ENCODE peak calls at places on chromosomes 5 and 9, in ten cellular contexts. P is IMR-90, S is lower leg skin, U is gastrocnemius medialis, F is H54, K is A549, J is spleen, M is uterus, B is Peyer's patch, N is HCT116. Y is an unnamed sample.
A peak's percentile ranks its signal among the peaks of the same experiment; 100 is the strongest.

GRCh38 chr9:119117409-119117808 is 251.8 kb downstream of the BRINP1 start:
- DNase-seq in P (no peak), S (no peak), U (no peak), F (no peak), K (no peak), J (no peak), M (no peak), B (no peak), N (no peak), Y (no peak)

GRCh38 chr9:130523921-130524320 is 55.5 kb upstream of the FUBP3 start:
- DNase-seq in P (no peak), S (no peak), U (no peak), F (no peak), K (no peak), J (no peak), M (no peak), B (no peak), N (no peak), Y (no peak)

GRCh38 chr5:64364426-64364825 is 141.4 kb upstream of the RGS7BP start:
- DNase-seq in P (no peak), S (no peak), U (no peak), F (no peak), K (no peak), J (no peak), M (no peak), B (no peak), N (no peak), Y (no peak)

GRCh38 chr5:61229416-61229815 is 67.1 kb upstream of the SMIM15 start:
- DNase-seq in P (no peak), S (no peak), U (no peak), F (peak; percentile 6), K (no peak), J (no peak), M (no peak), B (no peak), N (no peak), Y (no peak)

GRCh38 chr9:29241320-29241719 is 1668.0 kb upstream of the C9orf72 start:
- DNase-seq in P (no peak), S (no peak), U (no peak), F (no peak), K (no peak), J (no peak), M (no peak), B (no peak), N (no peak), Y (no peak)

GRCh38 chr5:115557667-115558387 is 13.3 kb upstream of the FEM1C start:
- DNase-seq in P (no peak), S (no peak), U (no peak), F (no peak), K (no peak), J (no peak), M (no peak), B (no peak), N (no peak), Y (peak; percentile 64)

GRCh38 chr5:11306365-11306764 is 545.3 kb upstream of the DAP start:
- DNase-seq in P (no peak), S (no peak), U (no peak), F (no peak), K (no peak), J (no peak), M (no peak), B (no peak), N (no peak), Y (no peak)

GRCh38 chr9:124183772-124184171 is 74.0 kb upstream of the NEK6 start:
- DNase-seq in P (no peak), S (no peak), U (no peak), F (no peak), K (no peak), J (no peak), M (no peak), B (peak; percentile 75), N (no peak), Y (no peak)

GRCh38 chr9:115367780-115368179 is 249.8 kb upstream of the TNC start:
- DNase-seq in P (peak; percentile 76), S (no peak), U (no peak), F (no peak), K (no peak), J (no peak), M (no peak), B (no peak), N (no peak), Y (no peak)

GRCh38 chr5:144307726-144308125 is 137.1 kb downstream of the KCTD16 start:
- DNase-seq in P (no peak), S (no peak), U (no peak), F (no peak), K (no peak), J (no peak), M (no peak), B (peak; percentile 79), N (no peak), Y (no peak)

GRCh38 chr9:111056554-111056953 is 18.3 kb upstream of the LPAR1 start:
- DNase-seq in P (peak; percentile 80), S (no peak), U (no peak), F (no peak), K (no peak), J (no peak), M (no peak), B (no peak), N (no peak), Y (no peak)

GRCh38 chr9:34384368-34385165 is 7.9 kb upstream of the MYORG start:
- DNase-seq in P (no peak), S (no peak), U (no peak), F (no peak), K (no peak), J (no peak), M (no peak), B (no peak), N (no peak), Y (no peak)

GRCh38 chr5:40981420-40981819 is 72.1 kb downstream of the C7 start:
- DNase-seq in P (peak; percentile 42), S (no peak), U (no peak), F (no peak), K (no peak), J (no peak), M (no peak), B (no peak), N (no peak), Y (no peak)

GRCh38 chr9:69672828-69673640 is 863 bp upstream of the APBA1 start:
- DNase-seq in P (peak; percentile 89), S (peak; percentile 71), U (peak; percentile 57), F (peak; percentile 92), K (peak; percentile 73), J (peak; percentile 93), M (peak; percentile 75), B (peak; percentile 82), N (peak; percentile 77), Y (peak; percentile 75)

GRCh38 chr9:69674741-69675438 is 2.7 kb upstream of the APBA1 start:
- DNase-seq in P (peak; percentile 94), S (no peak), U (no peak), F (no peak), K (no peak), J (no peak), M (no peak), B (no peak), N (no peak), Y (no peak)

GRCh38 chr9:69671291-69671903 is 774 bp downstream of the APBA1 start:
- DNase-seq in P (no peak), S (peak; percentile 43), U (no peak), F (no peak), K (no peak), J (no peak), M (peak; percentile 16), B (no peak), N (no peak), Y (no peak)

GRCh38 chr9:69674112-69674511 is 1.9 kb upstream of the APBA1 start:
- DNase-seq in P (no peak), S (no peak), U (no peak), F (no peak), K (no peak), J (no peak), M (no peak), B (no peak), N (peak; percentile 16), Y (no peak)

GRCh38 chr9:69671904-69672827 is at the start of gene APBA1:
- DNase-seq in P (peak; percentile 56), S (no peak), U (no peak), F (peak; percentile 73), K (peak; percentile 7), J (peak; percentile 86), M (peak; percentile 62), B (peak; percentile 69), N (no peak), Y (peak; percentile 55)
- TF ChIP-seq POLR2A in P (no peak), S (no peak), U (no peak), F (peak; percentile 54), K (no peak), J (no peak), M (no peak), B (no peak), N (no peak), Y (no peak)

GRCh38 chr9:88388886-88389617 is 808 bp downstream of the SPIN1 start:
- DNase-seq in P (peak; percentile 76), S (peak; percentile 28), U (peak; percentile 3), F (peak; percentile 75), K (peak; percentile 61), J (peak; percentile 90), M (peak; percentile 52), B (peak; percentile 60), N (peak; percentile 15), Y (peak; percentile 71)
- TF ChIP-seq POLR2A in P (no peak), S (no peak), U (no peak), F (no peak), K (no peak), J (no peak), M (no peak), B (no peak), N (no peak), Y (no peak)

DNA sequence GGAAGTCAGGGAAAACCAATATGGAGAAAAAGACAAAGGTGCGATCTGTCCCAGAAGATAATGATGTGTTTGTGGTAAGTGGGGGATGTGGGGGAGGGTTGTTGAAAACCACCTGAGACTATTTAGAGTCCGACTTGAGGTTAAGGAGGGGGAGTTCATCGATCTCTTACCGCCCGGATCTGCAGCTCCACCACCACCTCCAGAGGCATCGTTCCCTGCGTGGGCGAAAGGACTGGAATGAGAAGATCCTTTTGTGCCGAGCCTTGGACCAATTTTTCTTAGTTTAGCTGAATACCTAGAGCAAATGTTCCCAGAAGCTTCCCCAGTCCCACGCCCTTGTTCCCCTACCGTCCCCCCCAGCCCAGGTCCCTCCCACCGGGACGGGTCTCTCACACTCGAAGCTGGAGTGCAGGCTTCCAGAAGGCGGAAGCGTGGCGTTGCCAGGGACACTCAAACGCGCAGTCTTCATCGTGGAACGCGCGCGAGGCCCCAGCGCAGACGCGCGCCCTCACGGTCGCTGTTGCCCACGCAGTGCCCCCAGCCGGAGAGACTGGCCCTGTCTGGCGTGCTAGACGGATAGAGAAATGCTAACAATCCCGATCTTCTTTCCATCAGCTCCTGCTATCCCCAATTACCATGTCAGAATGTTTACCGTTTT is at the start of gene SPATA6L:
- DNase-seq in P (peak; percentile 45), S (peak; percentile 56), U (no peak), F (peak; percentile 38), K (peak; percentile 63), J (peak; percentile 91), M (peak; percentile 69), B (peak; percentile 86), N (no peak), Y (peak; percentile 67)
- TF ChIP-seq POLR2A in P (no peak), S (no peak), U (no peak), F (no peak), K (peak; percentile 72), J (no peak), M (peak; percentile 28), B (peak; percentile 25), N (no peak), Y (peak; percentile 35)

DNA sequence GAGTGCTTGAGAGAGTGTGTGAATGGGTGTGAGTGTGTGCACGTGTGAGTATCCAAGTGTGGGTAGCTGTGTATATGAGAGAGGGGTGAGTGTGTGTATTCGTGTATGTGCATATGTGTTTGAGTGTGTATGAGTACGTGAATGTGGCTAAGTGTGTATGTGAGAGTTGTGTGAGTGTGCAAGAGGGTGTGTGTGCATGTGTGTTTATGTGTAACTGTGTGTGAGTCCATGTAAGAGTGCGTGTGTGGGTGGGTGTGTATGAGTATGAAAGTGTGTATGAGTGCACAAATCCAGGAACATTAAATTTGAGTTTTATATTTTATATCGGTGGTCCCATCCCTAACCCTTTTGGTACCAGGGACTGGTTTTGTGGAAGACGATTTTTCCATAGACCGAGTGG is 156.4 kb downstream of the TENT4A start:
- DNase-seq in P (no peak), S (no peak), U (no peak), F (no peak), K (no peak), J (no peak), M (no peak), B (no peak), N (no peak), Y (no peak)
- TF ChIP-seq POLR2A in P (no peak), S (no peak), U (no peak), F (no peak), K (no peak), J (no peak), M (no peak), B (no peak), N (no peak), Y (no peak)